ENCODE peak calls at places on chromosomes 12 and 14, in four cellular contexts. U is CD8-positive, alpha-beta memory T cell; Y is colonic mucosa; S is H1. H is an unnamed sample.

GRCh38 chr12:74602881-74603523 is 65.4 kb downstream of the ATXN7L3B start:
- DNase-seq in U (no peak), Y (no peak), S (no peak), H (no peak)

GRCh38 chr12:25723286-25723685 is 170.2 kb upstream of the LMNTD1 start:
- DNase-seq in U (no peak), Y (no peak), S (no peak), H (no peak)

GRCh38 chr12:67155863-67156262 is 113.3 kb upstream of the CAND1 start:
- DNase-seq in U (no peak), S (no peak), Y (no peak), H (no peak)

GRCh38 chr14:75334191-75335051 is 55.8 kb downstream of the FOS start:
- DNase-seq in Y (no peak), U (peak), S (no peak), H (no peak)

GRCh38 chr12:131001493-131001892 is 47.8 kb downstream of the ADGRD1 start:
- DNase-seq in U (no peak), S (no peak), Y (no peak), H (no peak)

GRCh38 chr12:5476356-5476755 is 44.4 kb downstream of the NTF3 start:
- DNase-seq in S (no peak), Y (no peak), U (no peak), H (no peak)

GRCh38 chr12:96425321-96425720 is 25.1 kb upstream of the CDK17 start:
- DNase-seq in Y (no peak), U (no peak), S (no peak), H (no peak)

GRCh38 chr12:12194206-12194605 is 72.6 kb downstream of the LRP6 start:
- DNase-seq in S (no peak), U (no peak), Y (no peak), H (no peak)

GRCh38 chr14:102993523-102993922 is 63.8 kb downstream of the CDC42BPB start:
- DNase-seq in Y (peak), U (no peak), S (no peak), H (no peak)

GRCh38 chr12:68406134-68406576 is 74.0 kb upstream of the MDM1 start:
- DNase-seq in Y (peak), U (no peak), S (no peak), H (no peak)

GRCh38 chr14:63745858-63746425 is 18.1 kb upstream of the SGPP1 start:
- DNase-seq in Y (peak), U (no peak), S (no peak), H (no peak)

GRCh38 chr14:75059642-75060041 is 4.2 kb downstream of the ACYP1 start:
- DNase-seq in Y (no peak), S (no peak), U (no peak), H (peak)

GRCh38 chr14:59585891-59586554 is 9.4 kb upstream of the CCDC175 start:
- DNase-seq in S (no peak), Y (no peak), U (no peak), H (peak)

GRCh38 chr12:45304514-45305178 is 88.8 kb downstream of the ANO6 start:
- DNase-seq in S (no peak), Y (no peak), U (no peak), H (no peak)

GRCh38 chr12:91072931-91073330 is 15.1 kb upstream of the KERA start:
- DNase-seq in U (no peak), Y (no peak), S (no peak), H (no peak)

GRCh38 chr12:84874125-84874824 is 38.3 kb downstream of the SLC6A15 start:
- DNase-seq in U (peak), Y (no peak), S (no peak), H (no peak)

GRCh38 chr14:76717508-76717907 is 43.8 kb upstream of the VASH1 start:
- DNase-seq in U (no peak), Y (peak), S (no peak), H (no peak)

DNA sequence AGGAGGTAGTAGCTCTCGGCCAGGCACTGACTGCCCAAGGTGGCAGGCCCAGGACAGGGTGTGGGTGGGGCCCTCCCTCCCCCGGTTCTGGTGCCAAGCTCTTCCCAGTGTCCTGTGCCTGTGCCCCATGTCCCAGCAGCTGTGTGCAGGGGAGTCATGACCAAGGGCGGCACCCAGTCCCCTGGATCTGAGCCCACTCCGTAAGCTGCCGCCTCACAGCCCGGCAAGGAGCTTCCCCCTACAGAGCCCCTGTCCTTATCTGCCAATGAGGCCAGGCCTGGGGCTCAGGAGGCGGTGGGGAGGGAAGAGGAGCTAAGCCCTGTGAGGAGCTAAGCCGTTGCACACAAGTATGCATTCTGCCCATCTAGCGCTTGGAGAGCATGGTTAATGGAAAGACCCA is 5.6 kb upstream of the C14orf180 start:
- DNase-seq in S (no peak), Y (no peak), U (no peak), H (no peak)
- H3K27ac ChIP-seq in S (no peak), Y (no peak), U (no peak), H (no peak)

DNA sequence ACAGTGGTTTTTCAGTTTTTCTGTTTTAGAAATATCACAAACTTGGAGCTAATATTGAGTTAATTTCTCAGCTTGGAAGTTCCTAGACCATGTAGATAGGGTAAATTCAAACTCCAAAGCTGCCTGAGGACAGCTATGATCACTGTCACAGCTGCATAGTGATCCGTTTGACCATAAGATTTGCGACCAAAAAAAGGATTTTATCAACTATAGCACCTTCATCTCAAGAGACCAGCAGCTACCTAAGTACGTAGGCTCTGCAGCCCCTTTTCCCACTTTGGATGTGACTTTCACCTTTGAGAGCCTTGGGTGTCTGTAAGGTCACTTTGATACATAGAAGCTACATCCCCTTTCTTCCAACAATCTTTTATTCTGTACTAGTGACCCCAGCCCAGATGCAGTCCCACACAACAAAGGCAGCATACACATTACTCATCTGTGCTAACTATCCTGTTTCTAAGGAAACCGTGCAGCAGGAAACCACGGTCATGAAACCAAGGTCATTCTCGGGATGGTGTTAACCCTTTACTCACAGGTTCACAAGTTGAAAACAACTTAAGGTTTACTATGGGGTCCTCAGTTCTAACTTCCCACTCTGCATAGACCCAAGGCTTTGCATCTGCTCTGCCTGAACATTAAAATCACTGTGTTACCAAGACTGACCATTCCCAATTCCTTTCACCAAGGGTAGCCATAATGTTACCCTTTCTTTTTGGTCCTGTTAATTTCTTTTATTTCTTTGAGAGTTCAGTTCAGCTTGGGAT is 75.4 kb downstream of the IFT81 start:
- DNase-seq in U (no peak), Y (no peak), S (peak), H (no peak)
- H3K27ac ChIP-seq in U (no peak), Y (no peak), S (no peak), H (no peak)

DNA sequence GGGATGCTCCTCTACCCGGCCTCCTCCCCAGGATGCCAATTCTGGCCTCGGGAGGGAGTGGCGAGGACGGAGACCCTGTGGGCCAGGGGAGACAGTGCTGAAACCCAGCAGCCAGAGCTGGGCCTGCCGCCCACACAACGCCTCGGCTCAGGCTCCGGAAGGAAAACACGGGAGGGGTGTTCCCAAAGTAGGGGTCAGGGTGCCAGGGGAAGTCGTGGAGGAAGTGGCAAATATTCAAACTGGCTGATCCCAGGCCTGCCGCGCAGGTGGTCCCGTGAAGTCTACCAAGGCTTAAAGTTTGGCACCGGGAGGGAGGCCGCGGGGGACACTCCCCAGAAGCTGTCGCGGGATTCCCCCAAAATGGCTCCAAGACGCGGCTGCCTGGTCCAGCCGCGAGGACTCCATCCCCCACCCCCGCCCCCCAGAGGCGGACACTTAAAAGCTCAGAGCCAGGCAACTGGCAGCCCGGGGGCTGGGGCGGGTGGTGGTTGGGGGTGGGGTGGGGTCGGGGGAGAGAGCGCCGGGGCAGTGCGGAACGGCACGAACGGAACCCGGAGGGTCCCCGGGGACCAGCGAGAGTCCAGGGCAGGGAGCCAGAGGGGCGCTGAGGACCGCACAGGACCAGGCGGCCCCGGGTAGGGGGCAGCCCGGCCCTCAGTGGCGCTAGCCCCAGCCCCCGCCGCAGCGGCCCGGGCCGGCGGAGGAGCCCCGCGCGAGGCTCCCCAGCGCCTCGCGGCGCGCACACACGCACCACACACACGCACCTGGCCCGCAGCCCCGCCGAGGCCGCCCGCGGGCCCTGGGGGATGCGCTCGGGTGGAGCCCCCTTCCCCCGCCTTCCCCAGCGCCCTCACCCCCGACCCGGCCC is 20.0 kb downstream of the BEGAIN start:
- DNase-seq in S (no peak), Y (no peak), U (no peak), H (no peak)
- H3K27ac ChIP-seq in S (no peak), Y (no peak), U (no peak), H (no peak)

DNA sequence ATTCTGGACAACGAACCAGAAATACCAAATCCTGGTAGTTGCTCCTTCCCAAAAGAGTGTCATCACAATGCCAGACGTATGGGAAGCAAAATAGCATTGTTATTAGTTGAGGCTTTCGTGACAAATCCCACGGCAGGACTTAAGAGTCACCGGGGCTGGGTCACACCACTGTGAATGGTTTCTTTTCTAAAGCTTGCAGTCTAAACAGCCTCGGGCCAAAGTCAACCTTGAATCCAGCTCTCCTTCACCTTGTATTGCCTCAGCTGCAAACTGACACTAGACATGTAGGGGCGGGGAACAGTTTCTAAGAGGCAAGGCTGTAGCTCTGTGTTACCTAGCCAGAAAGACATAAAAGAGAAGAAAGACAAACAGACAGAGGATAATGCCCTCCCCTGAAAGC is 734.8 kb downstream of the MED13L start:
- DNase-seq in U (no peak), Y (no peak), S (no peak), H (no peak)
- H3K27ac ChIP-seq in U (no peak), Y (no peak), S (no peak), H (no peak)

DNA sequence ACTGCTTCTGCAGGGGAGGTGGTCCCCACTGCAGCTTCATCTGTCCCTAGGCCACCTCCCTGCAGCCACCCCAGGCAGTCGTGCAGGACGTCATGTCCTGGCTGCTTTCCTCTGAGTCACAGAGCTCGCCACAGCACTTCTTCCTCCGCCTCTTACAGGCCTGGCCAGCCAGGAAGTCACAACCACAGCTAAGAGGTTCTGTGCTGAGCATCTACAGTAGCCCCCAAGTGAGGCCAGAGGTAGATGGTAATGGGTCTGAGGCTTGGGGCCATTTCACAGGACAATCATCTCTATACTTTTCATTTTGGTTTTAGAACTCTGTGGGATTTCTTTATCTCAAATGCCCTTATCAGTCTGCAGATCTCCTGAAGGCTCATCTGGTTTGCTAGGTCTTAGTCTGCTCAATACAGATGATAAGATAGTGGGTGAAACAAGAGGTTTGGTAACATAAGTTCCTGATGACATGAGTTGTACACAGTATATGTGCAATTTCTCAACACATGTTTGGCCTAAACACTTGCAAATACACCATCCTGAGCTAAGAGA is 106.4 kb downstream of the ARF6 start:
- DNase-seq in U (peak), S (no peak), Y (peak), H (no peak)
- H3K27ac ChIP-seq in U (peak), S (no peak), Y (peak), H (no peak)

GRCh38 chr12:26728205-26729050 is 104.6 kb downstream of the ITPR2 start:
- DNase-seq in S (no peak), U (no peak), Y (no peak), H (no peak)
- H3K27ac ChIP-seq in S (no peak), U (no peak), Y (no peak), H (no peak)

GRCh38 chr14:22996823-22997301 is 13.1 kb downstream of the C14orf93 start:
- DNase-seq in Y (no peak), U (no peak), S (no peak), H (no peak)
- H3K27ac ChIP-seq in Y (no peak), U (no peak), S (no peak), H (peak)

GRCh38 chr14:30385925-30386324 is 173.0 kb upstream of the G2E3 start:
- DNase-seq in S (no peak), U (no peak), Y (no peak), H (no peak)

GRCh38 chr14:30387856-30388255 is 171.1 kb upstream of the G2E3 start:
- DNase-seq in U (no peak), Y (no peak), S (no peak), H (no peak)

GRCh38 chr14:30389901-30390394 is 169.0 kb upstream of the G2E3 start:
- DNase-seq in S (no peak), U (no peak), Y (no peak), H (no peak)

GRCh38 chr14:30395065-30395464 is 163.9 kb upstream of the G2E3 start:
- DNase-seq in S (no peak), Y (no peak), U (no peak), H (no peak)

DNA sequence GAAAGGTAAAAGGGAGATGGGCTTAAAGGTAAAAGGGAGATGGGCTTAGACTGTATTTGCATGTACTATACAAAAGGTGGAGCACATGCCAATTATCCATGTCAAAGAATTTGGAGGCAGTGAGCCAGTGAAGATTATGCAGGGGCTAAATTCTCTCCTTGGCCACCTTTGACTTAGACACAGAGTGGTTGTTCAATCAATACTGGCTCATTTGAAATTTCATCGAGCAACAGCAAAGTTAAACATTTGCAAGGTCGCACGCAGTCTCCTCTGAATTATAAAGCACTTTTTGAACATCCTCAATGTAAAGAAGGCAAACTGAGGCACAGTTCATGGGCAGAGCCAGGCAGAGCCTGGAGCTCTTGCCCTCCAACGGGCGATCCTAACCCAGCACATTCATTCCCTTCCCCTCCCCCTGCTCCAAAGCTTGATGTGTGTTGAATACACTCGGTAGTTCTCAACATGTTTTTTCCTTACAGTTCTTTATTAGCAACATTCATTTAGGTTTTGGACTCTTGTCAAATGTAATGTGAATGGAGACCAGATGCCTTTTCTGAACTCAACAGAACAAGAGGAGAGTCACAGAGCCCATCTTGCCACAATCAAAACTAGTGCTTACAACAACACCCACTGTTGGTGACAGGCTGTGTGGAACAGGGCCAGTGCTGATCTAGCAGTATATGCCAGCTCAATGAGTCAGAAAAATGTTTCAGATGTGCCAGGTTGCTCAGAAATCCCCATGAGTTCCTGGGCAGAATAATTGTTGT is 169.6 kb upstream of the G2E3 start:
- DNase-seq in U (no peak), S (no peak), Y (no peak), H (no peak)
- H3K27ac ChIP-seq in U (no peak), S (no peak), Y (no peak), H (no peak)

H was measured in SK-N-MC.